ENCODE peak calls at places on chromosome 3, in ten cellular contexts. H is A172; G is amniotic epithelial cell; S is mucosa of descending colon; C is mesenteric fat pad; W is fibroblast of the conjunctiva; B is NCI-H1092 treated with DMSO at 0.1 percent for 48 hours; I is activated CD4-positive, alpha-beta T cell treated with anti-CD3 and anti-CD28 coated beads for 48 hours; R is uterus; T is stimulated activated CD8-positive, alpha-beta memory T cell treated with anti-CD3 and anti-CD28 coated beads, Interleukin-4, amount 100 ng/mL, for 1 hour. D is an unnamed sample.

GRCh38 chr3:187970106-187970505 is 183.9 kb upstream of the LPP start:
- DNase-seq in C (no peak), B (no peak), W (no peak), S (no peak), R (no peak), I (no peak), G (no peak), T (no peak), H (no peak), D (no peak)

GRCh38 chr3:49269443-49269842 is 7.6 kb downstream of the C3orf62 start:
- DNase-seq in B (no peak), R (no peak), W (no peak), T (no peak), G (no peak), I (no peak), S (no peak), C (no peak), H (no peak), D (no peak)

GRCh38 chr3:87491843-87492242 is 215.5 kb upstream of the POU1F1 start:
- DNase-seq in T (no peak), B (no peak), G (no peak), H (no peak), W (no peak), S (no peak), R (no peak), C (no peak), I (no peak), D (no peak)

GRCh38 chr3:150292891-150293290 is 115.2 kb upstream of the TSC22D2 start:
- DNase-seq in W (peak; percentile 56), G (peak; percentile 94), B (no peak), T (no peak), H (no peak), I (no peak), C (no peak), R (no peak), S (no peak), D (no peak)

GRCh38 chr3:42661593-42662022 is 8.1 kb downstream of the ZBTB47 start:
- DNase-seq in W (no peak), G (no peak), T (no peak), C (no peak), S (no peak), H (no peak), I (no peak), B (no peak), R (no peak), D (no peak)

GRCh38 chr3:30721314-30721634 is 114.9 kb downstream of the TGFBR2 start:
- DNase-seq in I (no peak), B (no peak), G (no peak), T (no peak), S (no peak), W (no peak), C (no peak), R (no peak), H (no peak), D (no peak)

GRCh38 chr3:112365636-112366035 is 32.7 kb downstream of the CD200 start:
- DNase-seq in C (no peak), H (no peak), B (no peak), G (no peak), I (no peak), R (no peak), S (no peak), T (no peak), W (no peak), D (no peak)

GRCh38 chr3:46733026-46733800 is 15.5 kb upstream of the PRSS50 start:
- DNase-seq in C (peak; percentile 60), B (no peak), T (no peak), G (no peak), S (no peak), I (no peak), W (no peak), H (no peak), R (no peak), D (no peak)

GRCh38 chr3:114179575-114179974 is 723 bp upstream of the DRD3 start:
- DNase-seq in R (no peak), W (peak; percentile 4), I (no peak), C (no peak), S (no peak), B (peak; percentile 77), G (peak; percentile 20), H (peak; percentile 17), T (no peak), D (no peak)

GRCh38 chr3:195908439-195909293 is at the start of gene TNK2:
- DNase-seq in S (no peak), B (peak; percentile 24), T (no peak), C (no peak), W (no peak), H (no peak), G (no peak), R (no peak), I (peak; percentile 57), D (no peak)

GRCh38 chr3:120169407-120169806 is 75.2 kb upstream of the GSK3B start:
- DNase-seq in I (no peak), B (no peak), R (no peak), S (no peak), W (no peak), T (no peak), C (no peak), G (no peak), H (no peak), D (peak; percentile 22)

GRCh38 chr3:174356596-174356995 is 502.5 kb upstream of the NAALADL2 start:
- DNase-seq in H (no peak), W (no peak), G (no peak), R (no peak), C (no peak), S (no peak), B (no peak), I (no peak), T (no peak), D (no peak)

GRCh38 chr3:166190360-166190759 is 353.1 kb upstream of the BCHE start:
- DNase-seq in G (peak; percentile 71), T (no peak), B (no peak), R (no peak), C (no peak), S (no peak), W (no peak), H (peak; percentile 67), I (no peak), D (no peak)

D was measured in ureter.